ENCODE peak calls at places on chromosomes 7 and 10, in nine cellular contexts. U is right cardiac atrium, K is IMR-90, E is heart left ventricle, J is astrocyte, W is heart right ventricle, X is psoas muscle, O is PC-9, M is cardiac muscle cell. B is an unnamed sample.
A peak's percentile ranks its signal among the peaks of the same experiment; 100 is the strongest.

GRCh38 chr7:39510738-39511372 is 55.3 kb upstream of the YAE1 start:
- DNase-seq in E (no peak), K (peak; percentile 45), M (no peak), J (peak; percentile 78), O (no peak), X (no peak), U (no peak), W (no peak), B (no peak)

GRCh38 chr10:84822926-84823325 is 494.5 kb downstream of the CCSER2 start:
- DNase-seq in J (no peak), K (no peak), M (no peak), U (no peak), W (no peak), E (no peak), O (no peak), X (no peak), B (no peak)

GRCh38 chr7:43559171-43559938 is 23.6 kb upstream of the STK17A start:
- DNase-seq in E (no peak), J (no peak), O (no peak), W (no peak), M (no peak), U (no peak), K (no peak), X (no peak), B (no peak)

GRCh38 chr10:116838143-116838725 is 11.1 kb upstream of the ENO4 start:
- DNase-seq in E (no peak), X (no peak), K (no peak), O (no peak), U (no peak), J (no peak), W (no peak), M (no peak), B (no peak)

GRCh38 chr10:114855776-114856543 is 34.4 kb downstream of the FHIP2A start:
- DNase-seq in J (peak; percentile 54), W (no peak), E (no peak), M (no peak), U (no peak), K (peak; percentile 73), X (no peak), O (peak; percentile 16), B (no peak)

GRCh38 chr10:113493195-113493594 is 59.7 kb upstream of the HABP2 start:
- DNase-seq in J (no peak), K (peak; percentile 1), O (no peak), E (no peak), U (no peak), M (no peak), X (no peak), W (no peak), B (no peak)

GRCh38 chr7:102115181-102115580 is 171.5 kb upstream of the SH2B2 start:
- DNase-seq in O (no peak), J (no peak), X (no peak), K (no peak), M (no peak), W (no peak), U (no peak), E (no peak), B (no peak)

GRCh38 chr7:101618916-101619315 is 10.2 kb downstream of the MYL10 start:
- DNase-seq in W (no peak), U (peak; percentile 30), M (no peak), J (peak; percentile 13), K (no peak), O (no peak), X (no peak), E (no peak), B (no peak)

GRCh38 chr7:13797545-13797944 is 191.9 kb downstream of the ETV1 start:
- DNase-seq in O (no peak), K (no peak), M (no peak), X (no peak), J (no peak), U (no peak), W (no peak), E (no peak), B (no peak)

GRCh38 chr7:76356823-76357222 is 2.0 kb downstream of the YWHAG start:
- DNase-seq in W (no peak), X (no peak), M (no peak), U (no peak), K (peak; percentile 61), E (no peak), O (peak; percentile 45), J (no peak), B (no peak)

GRCh38 chr7:90579181-90579688 is 16.9 kb upstream of the CDK14 start:
- DNase-seq in O (peak; percentile 76), E (no peak), J (peak; percentile 99), W (no peak), M (no peak), K (peak; percentile 81), U (no peak), X (no peak), B (no peak)

GRCh38 chr10:77380723-77381122 is 256.9 kb downstream of the KCNMA1 start:
- DNase-seq in E (no peak), J (no peak), U (no peak), X (no peak), K (no peak), M (no peak), W (no peak), O (no peak), B (no peak)

GRCh38 chr7:1534330-1535099 is 4.0 kb downstream of the MAFK start:
- DNase-seq in O (peak; percentile 46), J (no peak), W (no peak), M (no peak), X (peak; percentile 62), K (no peak), E (peak; percentile 33), U (peak; percentile 63), B (no peak)

GRCh38 chr10:56823849-56824248 is 462.8 kb upstream of the ZWINT start:
- DNase-seq in X (no peak), J (no peak), W (no peak), U (no peak), E (no peak), M (no peak), K (no peak), O (no peak), B (no peak)

GRCh38 chr10:89278034-89278535 is 23.8 kb upstream of the IFIT2 start:
- DNase-seq in X (no peak), U (no peak), O (peak; percentile 69), E (peak; percentile 46), W (peak; percentile 82), K (peak; percentile 98), J (peak; percentile 97), M (no peak), B (peak; percentile 88)

GRCh38 chr7:37908221-37908788 is 8.3 kb downstream of the SFRP4 start:
- DNase-seq in U (no peak), W (no peak), K (peak; percentile 26), O (no peak), E (no peak), M (no peak), J (peak; percentile 99), X (no peak), B (no peak)

GRCh38 chr10:48221814-48222213 is 52.7 kb downstream of the FRMPD2 start:
- DNase-seq in X (no peak), W (no peak), E (no peak), J (no peak), O (no peak), U (no peak), K (no peak), M (no peak), B (no peak)

GRCh38 chr7:7790041-7790751 is 71.8 kb upstream of the RPA3 start:
- DNase-seq in K (no peak), X (no peak), J (no peak), M (no peak), O (no peak), E (no peak), W (no peak), U (no peak), B (no peak)

DNA sequence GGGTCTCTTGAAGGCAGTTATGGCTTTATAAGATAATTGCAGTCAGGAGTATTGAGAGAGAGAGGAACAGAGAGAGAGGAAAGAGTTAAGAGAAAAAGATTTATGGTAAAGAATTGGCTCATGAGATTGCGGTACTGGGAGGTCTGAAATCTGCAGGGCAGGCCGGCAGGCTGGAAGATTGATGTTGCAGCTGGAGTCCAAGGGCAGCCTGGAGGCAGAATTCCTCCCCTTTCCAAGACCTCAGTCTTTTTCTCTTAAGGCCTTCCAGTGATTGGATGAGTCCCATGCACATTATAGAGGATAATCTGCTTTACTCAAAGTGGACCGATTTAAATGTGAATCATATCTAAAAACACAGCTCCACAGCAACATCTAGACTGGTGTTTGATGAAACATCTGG is 68.4 kb downstream of the HACD1 start:
- DNase-seq in J (peak; percentile 77), K (peak; percentile 50), X (no peak), W (no peak), M (no peak), U (no peak), E (no peak), O (no peak), B (no peak)
- H3K4me1 ChIP-seq in J (no peaks in the 10 kb centered on the region), K (no peaks in the 10 kb centered on the region), X (no peaks in the 10 kb centered on the region), W (no peaks in the 10 kb centered on the region), M (no peaks in the 10 kb centered on the region), U (no peaks in the 10 kb centered on the region), E (no peaks in the 10 kb centered on the region), O (no peaks in the 10 kb centered on the region), B (no peaks in the 10 kb centered on the region)

DNA sequence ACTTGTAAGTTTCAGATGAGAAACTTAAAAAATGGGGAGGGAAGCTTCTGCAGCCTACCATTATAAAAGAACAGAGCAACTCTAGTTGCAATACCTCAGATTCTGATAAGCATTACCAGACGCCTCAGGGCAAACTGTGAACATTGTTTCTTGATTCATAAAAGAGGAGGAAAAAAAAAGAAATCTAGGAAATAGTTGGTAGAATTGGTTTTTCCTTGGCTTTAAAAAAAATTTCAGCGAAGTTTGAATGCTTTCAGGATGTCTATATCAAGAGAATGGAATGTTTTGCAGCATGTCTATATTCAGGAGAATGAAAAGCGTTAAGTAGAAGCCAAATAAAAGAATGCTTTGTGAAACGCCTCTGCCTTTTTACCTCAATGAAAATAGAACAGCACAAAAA is 17.5 kb upstream of the ANLN start:
- DNase-seq in X (no peak), J (no peak), M (no peak), W (no peak), O (peak; percentile 61), K (no peak), U (no peak), E (no peak), B (no peak)
- H3K4me3 ChIP-seq in X (no peak overlapping the region), J (no peak overlapping the region), M (no peak overlapping the region), W (no peak overlapping the region), O (no peak overlapping the region), K (no peak overlapping the region), U (no peak overlapping the region), E (no peak overlapping the region), B (no peak overlapping the region)

GRCh38 chr7:17320642-17321041 is 22.2 kb downstream of the AHR start:
- DNase-seq in U (no peak), K (no peak), X (no peak), J (no peak), O (no peak), E (no peak), M (no peak), W (no peak), B (no peak)
- H3K4me1 ChIP-seq in U (no peaks in the 10 kb centered on the region), K (peaks cover 2% of the 10 kb centered on the region), X (no peaks in the 10 kb centered on the region), J (no peaks in the 10 kb centered on the region), O (no peaks in the 10 kb centered on the region), E (peaks cover 40% of the 10 kb centered on the region), M (peaks cover 11% of the 10 kb centered on the region), W (peaks cover 44% of the 10 kb centered on the region), B (peaks cover 20% of the 10 kb centered on the region)

GRCh38 chr7:111259991-111260390 is 169.1 kb downstream of the LRRN3 start:
- DNase-seq in K (no peak), E (no peak), U (no peak), O (no peak), X (no peak), M (no peak), W (no peak), J (no peak), B (no peak)

GRCh38 chr7:111255576-111255975 is 164.6 kb downstream of the LRRN3 start:
- DNase-seq in E (no peak), J (peak; percentile 13), M (no peak), X (no peak), K (no peak), O (no peak), U (no peak), W (no peak), B (no peak)

GRCh38 chr7:111256391-111256790 is 165.5 kb downstream of the LRRN3 start:
- DNase-seq in M (no peak), K (no peak), X (no peak), U (no peak), W (no peak), J (no peak), O (no peak), E (no peak), B (no peak)
- H3K4me3 ChIP-seq in M (no peak overlapping the region), K (no peak overlapping the region), X (no peak overlapping the region), U (no peak overlapping the region), W (no peak overlapping the region), J (no peak overlapping the region), O (no peak overlapping the region), E (no peak overlapping the region), B (no peak overlapping the region)

B was measured in ascending aorta.